ENCODE peak calls at places on chromosomes 6 and 20, in six cellular contexts. A is HFFc6, I is AG09319, N is BJ, D is endothelial cell, Y is GM13976. O is an unnamed sample.

GRCh38 chr6:11386323-11386722 is 151.2 kb upstream of the TMEM170B start:
- DNase-seq in A (no peak), I (no peak), N (no peak), D (no peak), Y (peak; percentile 65), O (peak; percentile 56)

GRCh38 chr6:26123675-26124549 is 36.7 kb downstream of the HFE start:
- DNase-seq in A (peak; percentile 100), I (peak; percentile 99), N (peak; percentile 99), D (peak; percentile 63), Y (peak; percentile 93), O (peak; percentile 91)

GRCh38 chr6:128131036-128131435 is 230.2 kb upstream of the THEMIS start:
- DNase-seq in A (no peak), I (no peak), N (no peak), D (no peak), Y (no peak), O (no peak)

GRCh38 chr6:75489025-75489424 is 4.6 kb downstream of the FILIP1 start:
- DNase-seq in A (no peak), I (no peak), N (no peak), D (no peak), Y (no peak), O (no peak)

GRCh38 chr6:18491303-18492090 is 104.3 kb downstream of the RNF144B start:
- DNase-seq in A (no peak), I (no peak), N (no peak), D (no peak), Y (no peak), O (no peak)

GRCh38 chr6:87742106-87742505 is 40.1 kb upstream of the AKIRIN2 start:
- DNase-seq in A (no peak), I (no peak), N (no peak), D (no peak), Y (no peak), O (peak; percentile 40)

GRCh38 chr6:106253194-106253593 is 72.4 kb downstream of the ATG5 start:
- DNase-seq in A (peak; percentile 89), I (no peak), N (peak; percentile 67), D (no peak), Y (no peak), O (no peak)

GRCh38 chr6:170177383-170178265 is 113.3 kb downstream of the DLL1 start:
- DNase-seq in A (no peak), I (no peak), N (no peak), D (no peak), Y (no peak), O (peak; percentile 30)

GRCh38 chr6:170080828-170081368 is 210.0 kb downstream of the DLL1 start:
- DNase-seq in A (no peak), I (no peak), N (no peak), D (peak; percentile 2), Y (no peak), O (no peak)

GRCh38 chr20:56839791-56840190 is 210.7 kb downstream of the TFAP2C start:
- DNase-seq in A (no peak), I (no peak), N (no peak), D (no peak), Y (no peak), O (no peak)

GRCh38 chr20:45892828-45893500 is 1.8 kb downstream of the CTSA start:
- DNase-seq in A (no peak), I (no peak), N (no peak), D (no peak), Y (no peak), O (no peak)

GRCh38 chr6:57173886-57174510 is 1.9 kb downstream of the BAG2 start:
- DNase-seq in A (peak; percentile 60), I (no peak), N (peak; percentile 44), D (no peak), Y (no peak), O (no peak)

GRCh38 chr6:157528931-157529653 is 148.1 kb downstream of the ZDHHC14 start:
- DNase-seq in A (no peak), I (no peak), N (no peak), D (no peak), Y (no peak), O (no peak)

GRCh38 chr6:31977816-31978431 is 3.9 kb upstream of the C4A start:
- DNase-seq in A (no peak), I (no peak), N (no peak), D (no peak), Y (no peak), O (no peak)

GRCh38 chr6:97524846-97525245 is 241.8 kb upstream of the MMS22L start:
- DNase-seq in A (no peak), I (no peak), N (no peak), D (peak; percentile 49), Y (no peak), O (no peak)

GRCh38 chr6:167979436-167980090 is 17.9 kb upstream of the KIF25 start:
- DNase-seq in A (no peak), I (no peak), N (no peak), D (no peak), Y (no peak), O (no peak)

GRCh38 chr6:85594197-85594930 is 706 bp upstream of the SNX14 start:
- DNase-seq in A (peak; percentile 18), I (no peak), N (no peak), D (no peak), Y (peak; percentile 28), O (peak; percentile 29)

GRCh38 chr20:62426678-62427077 is 661 bp downstream of the RBBP8NL start:
- DNase-seq in A (no peak), I (no peak), N (no peak), D (no peak), Y (no peak), O (no peak)

GRCh38 chr6:46863791-46864190 is 57.9 kb downstream of the ADGRF5 start:
- DNase-seq in A (no peak), I (no peak), N (no peak), D (no peak), Y (no peak), O (no peak)

GRCh38 chr20:59775221-59776055 is 158.0 kb downstream of the SYCP2 start:
- DNase-seq in A (no peak), I (no peak), N (no peak), D (no peak), Y (peak; percentile 22), O (no peak)

GRCh38 chr20:20012517-20012916 is 4.6 kb upstream of the NAA20 start:
- DNase-seq in A (no peak), I (no peak), N (no peak), D (no peak), Y (no peak), O (no peak)

GRCh38 chr6:15066433-15067337 is 179.2 kb upstream of the JARID2 start:
- DNase-seq in A (peak; percentile 30), I (no peak), N (no peak), D (peak; percentile 11), Y (no peak), O (no peak)

GRCh38 chr6:165760126-165760802 is 97.2 kb upstream of the PDE10A start:
- DNase-seq in A (no peak), I (no peak), N (no peak), D (no peak), Y (no peak), O (no peak)
- TF ChIP-seq CTCF in A (no peak), I (no peak), N (no peak), D (no peak), Y (no peak), O (no peak)

DNA sequence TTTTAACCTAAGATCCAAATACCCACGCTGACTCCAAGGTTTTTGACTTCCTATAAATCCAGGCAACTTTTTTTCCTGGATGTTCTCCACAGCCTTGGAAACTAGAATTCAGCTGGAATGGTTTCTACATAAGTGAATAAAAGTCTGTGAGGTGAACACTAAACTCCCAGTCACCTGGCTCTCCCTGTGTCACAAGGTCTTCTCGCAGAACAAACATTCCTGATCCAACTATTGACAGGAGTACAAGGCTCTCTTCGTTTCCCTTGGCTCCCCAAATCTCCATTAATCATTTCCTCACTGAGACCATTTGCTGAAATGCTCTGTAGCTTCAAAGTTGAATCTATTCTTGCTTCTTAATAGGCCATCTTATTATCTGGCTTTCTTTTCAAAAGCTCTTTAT is 265.7 kb downstream of the ADGRG6 start:
- DNase-seq in A (no peak), I (no peak), N (no peak), D (no peak), Y (no peak), O (no peak)
- TF ChIP-seq CTCF in A (no peak), I (no peak), N (no peak), D (no peak), Y (no peak), O (no peak)

DNA sequence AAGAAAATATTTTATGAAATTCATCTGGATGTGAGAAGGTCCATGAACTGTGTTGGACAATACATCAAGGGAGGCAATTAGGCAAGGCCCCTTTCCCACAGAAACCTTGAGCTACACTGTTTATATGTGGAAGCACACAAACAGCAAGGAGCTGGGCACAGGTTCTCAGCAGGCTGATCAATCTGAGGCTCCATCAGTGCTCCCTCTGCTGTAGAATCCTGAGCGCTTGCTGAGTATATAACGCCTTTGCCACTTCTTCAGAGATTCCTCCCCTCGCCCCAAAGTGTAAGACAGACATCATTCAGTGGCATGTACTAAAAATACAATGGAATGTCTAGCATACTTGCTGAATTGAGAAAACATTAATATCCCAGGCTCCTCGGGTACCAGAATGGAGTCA is 146.9 kb downstream of the PRKN start:
- DNase-seq in A (no peak), I (no peak), N (no peak), D (no peak), Y (no peak), O (no peak)
- TF ChIP-seq CTCF in A (no peak), I (no peak), N (no peak), D (no peak), Y (no peak), O (no peak)

GRCh38 chr20:47353224-47353696 is 3.2 kb downstream of the ZMYND8 start:
- DNase-seq in A (no peak), I (no peak), N (no peak), D (no peak), Y (no peak), O (no peak)

GRCh38 chr20:47355489-47356219 is 845 bp downstream of the ZMYND8 start:
- DNase-seq in A (no peak), I (no peak), N (no peak), D (no peak), Y (no peak), O (no peak)

GRCh38 chr20:47353697-47354387 is 2.7 kb downstream of the ZMYND8 start:
- DNase-seq in A (no peak), I (no peak), N (no peak), D (no peak), Y (no peak), O (no peak)

GRCh38 chr20:47354710-47355488 is 1.6 kb downstream of the ZMYND8 start:
- DNase-seq in A (no peak), I (no peak), N (no peak), D (no peak), Y (no peak), O (no peak)

DNA sequence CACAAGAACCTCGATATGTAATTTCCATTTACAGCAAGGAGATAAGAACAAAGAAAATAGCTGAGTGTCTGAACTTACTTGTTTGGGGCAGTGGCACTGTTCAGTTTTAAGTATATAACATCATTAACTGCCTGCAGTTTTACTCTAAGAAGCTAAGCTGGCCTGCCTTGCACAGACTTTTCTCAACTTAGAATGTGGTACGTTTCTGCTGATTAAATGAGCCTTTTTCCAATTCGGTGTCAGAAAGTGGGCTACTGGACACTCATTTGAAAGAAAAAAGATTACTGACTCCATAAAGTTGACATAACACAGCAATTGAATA is 2.1 kb downstream of the ZMYND8 start:
- DNase-seq in A (no peak), I (no peak), N (no peak), D (no peak), Y (no peak), O (no peak)
- TF ChIP-seq CTCF in A (no peak), I (no peak), N (no peak), D (no peak), Y (no peak), O (no peak)

O was measured in GM13977.